ENCODE peak calls at places on chromosome 7, in five cellular contexts. X is K562, I is HepG2, Z is endothelial cell of umbilical vein, H is H1. Y is an unnamed sample.

GRCh38 chr7:44324204-44325126 is 929 bp downstream of the CAMK2B start:
- DNase-seq in H (peak; percentile 58), X (no peak), Z (no peak), I (no peak), Y (no peak)

GRCh38 chr7:79452032-79452494 is 1.4 kb downstream of the MAGI2 start:
- DNase-seq in X (no peak), H (peak; percentile 77), Z (peak; percentile 88), I (peak; percentile 97), Y (peak; percentile 82)

GRCh38 chr7:134690016-134690415 is 43.4 kb downstream of the BPGM start:
- DNase-seq in H (no peak), X (no peak), Z (peak; percentile 56), I (no peak), Y (no peak)

GRCh38 chr7:23247602-23248335 is 1.2 kb downstream of the GPNMB start:
- DNase-seq in H (peak; percentile 67), I (no peak), Z (no peak), X (no peak), Y (no peak)

GRCh38 chr7:38211940-38212339 is 33.9 kb downstream of the STARD3NL start:
- DNase-seq in X (no peak), I (no peak), H (no peak), Z (peak; percentile 73), Y (no peak)

GRCh38 chr7:108836246-108836645 is 266.6 kb downstream of the DNAJB9 start:
- DNase-seq in I (no peak), Z (no peak), X (no peak), H (no peak), Y (no peak)

GRCh38 chr7:98352621-98353020 is 48.3 kb downstream of the BAIAP2L1 start:
- DNase-seq in I (no peak), Z (no peak), X (no peak), H (no peak), Y (peak; percentile 90)

GRCh38 chr7:31553636-31554035 is 39.7 kb downstream of the ITPRID1 start:
- DNase-seq in H (no peak), Z (no peak), I (no peak), X (no peak), Y (no peak)

GRCh38 chr7:114979803-114980507 is 58.1 kb downstream of the MDFIC start:
- DNase-seq in Z (no peak), X (no peak), I (no peak), H (no peak), Y (no peak)

GRCh38 chr7:37534893-37535610 is 86.4 kb upstream of the ELMO1 start:
- DNase-seq in Z (no peak), I (no peak), X (no peak), H (no peak), Y (no peak)

GRCh38 chr7:55155351-55156117 is 136.7 kb downstream of the EGFR start:
- DNase-seq in X (no peak), H (no peak), Z (no peak), I (no peak), Y (no peak)

GRCh38 chr7:142868188-142868811 is 13.4 kb downstream of the EPHB6 start:
- DNase-seq in Z (no peak), H (peak; percentile 43), X (no peak), I (no peak), Y (no peak)

GRCh38 chr7:157496426-157497275 is 159.8 kb downstream of the DNAJB6 start:
- DNase-seq in X (no peak), I (no peak), Z (no peak), H (peak; percentile 27), Y (no peak)

GRCh38 chr7:42084263-42084662 is 152.7 kb downstream of the GLI3 start:
- DNase-seq in I (no peak), Z (no peak), X (no peak), H (no peak), Y (no peak)

GRCh38 chr7:22771829-22772228 is 44.8 kb downstream of the IL6 start:
- DNase-seq in H (no peak), X (no peak), I (no peak), Z (no peak), Y (no peak)

GRCh38 chr7:100673302-100673941 is at the start of gene GNB2:
- DNase-seq in I (peak; percentile 96), Z (peak; percentile 99), H (peak; percentile 100), X (peak; percentile 99), Y (peak; percentile 100)
- TF ChIP-seq POLR2A in I (peak; percentile 58), Z (peak; percentile 51), H (no peak), X (peak; percentile 57), Y (peak; percentile 26)

GRCh38 chr7:74173074-74173473 is 1.1 kb upstream of the EIF4H start:
- DNase-seq in X (no peak), H (no peak), I (peak; percentile 53), Z (no peak), Y (no peak)
- TF ChIP-seq JUN in X (no peak), H (no peak), I (no peak), Z (no peak), Y (no peak)

GRCh38 chr7:2785071-2785500 is 59.0 kb downstream of the GNA12 start:
- DNase-seq in Z (peak; percentile 93), I (no peak), X (no peak), H (no peak), Y (no peak)
- H3K4me2 ChIP-seq in Z (peak overlapping the region; percentile 70), I (no peak overlapping the region), X (no peak overlapping the region), H (no peak overlapping the region), Y (no peak overlapping the region)

DNA sequence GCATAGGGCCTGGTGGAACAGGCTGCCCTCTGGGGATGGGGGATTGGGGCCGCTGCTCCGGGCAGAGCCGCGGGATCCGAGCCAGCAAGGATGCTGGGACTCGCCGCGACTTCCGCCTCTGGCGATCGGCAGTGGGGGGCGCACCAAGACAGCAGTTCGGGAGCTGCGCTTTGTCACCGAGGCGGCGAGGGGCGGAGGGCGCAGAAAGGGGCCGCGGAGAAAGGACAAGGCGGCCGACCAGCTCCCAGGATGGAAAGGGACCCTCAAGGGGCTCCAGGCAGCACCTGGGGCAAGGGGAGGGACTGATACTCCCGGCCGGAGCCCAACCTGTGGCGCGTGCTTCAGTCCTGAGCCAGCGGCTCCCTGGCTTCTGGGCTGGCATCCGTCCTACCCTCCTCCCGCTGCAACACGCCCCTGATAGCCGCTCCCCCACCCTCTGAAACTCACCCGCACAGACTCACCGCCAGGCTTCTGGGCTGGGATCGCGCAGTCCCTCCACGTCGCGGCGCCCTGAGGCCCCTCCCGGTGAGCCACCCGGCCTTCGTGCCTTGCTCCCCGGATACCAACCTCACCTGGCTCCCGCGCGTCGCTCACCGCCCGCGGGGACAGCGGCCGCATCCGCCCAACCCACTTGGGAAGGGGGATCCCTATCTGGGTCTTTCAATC is 7.1 kb upstream of the EVX1 start:
- DNase-seq in Z (no peak), I (peak; percentile 13), X (peak; percentile 31), H (peak; percentile 86), Y (peak; percentile 73)
- TF ChIP-seq POLR2A in Z (no peak), I (no peak), X (no peak), H (no peak), Y (peak; percentile 19)

DNA sequence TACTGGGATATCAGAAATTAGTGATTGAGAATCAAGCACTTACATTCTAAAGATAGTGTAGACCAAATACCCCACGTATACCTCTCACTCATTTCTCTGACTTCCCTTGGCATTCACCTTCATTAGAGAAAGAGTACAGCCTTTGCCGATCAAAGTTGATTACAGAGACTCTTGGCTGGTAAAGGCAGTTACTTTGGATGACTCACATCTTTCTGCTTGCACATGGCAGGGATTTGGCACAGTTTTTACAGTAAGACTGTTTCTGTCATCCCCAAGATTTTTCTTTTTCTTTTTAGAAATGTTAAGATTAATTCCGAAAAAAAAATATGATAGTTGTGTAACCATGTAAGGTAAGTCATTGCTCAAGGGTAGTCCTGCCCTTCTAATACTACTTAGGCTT is 143.0 kb downstream of the TSPAN12 start:
- DNase-seq in Z (no peak), X (no peak), I (no peak), H (no peak), Y (no peak)
- TF ChIP-seq JUN in Z (no peak), X (no peak), I (no peak), H (no peak), Y (no peak)